ENCODE peak calls at places on chromosome 11, in six cellular contexts. Q is A549; G is fibroblast of pulmonary artery; O is AG20443; V is activated CD4-positive, alpha-beta T cell treated with anti-CD3 and anti-CD28 coated beads, Interleukin-2, amount 10 ng/mL, durations not matched to agents 7 days and 5 days; I is neural progenitor cell. C is an unnamed sample.

GRCh38 chr11:13260196-13260962 is 17.2 kb upstream of the BMAL1 start:
- DNase-seq in Q (no peak), G (no peak), O (peak; percentile 31), V (no peak), I (no peak), C (no peak)

GRCh38 chr11:9884601-9885000 is 220.7 kb downstream of the SWAP70 start:
- DNase-seq in Q (no peak), G (no peak), O (no peak), V (no peak), I (no peak), C (no peak)

GRCh38 chr11:60498399-60498798 is 5.8 kb downstream of the MS4A12 start:
- DNase-seq in Q (no peak), G (no peak), O (no peak), V (no peak), I (no peak), C (no peak)

GRCh38 chr11:117171648-117172051 is 6.9 kb upstream of the SIDT2 start:
- DNase-seq in Q (no peak), G (peak; percentile 44), O (no peak), V (no peak), I (peak; percentile 46), C (no peak)

GRCh38 chr11:43760902-43761301 is 80.4 kb downstream of the HSD17B12 start:
- DNase-seq in Q (no peak), G (no peak), O (no peak), V (no peak), I (no peak), C (no peak)

GRCh38 chr11:3109434-3109833 is 52.2 kb upstream of the CARS1 start:
- DNase-seq in Q (no peak), G (no peak), O (no peak), V (no peak), I (no peak), C (peak; percentile 65)

GRCh38 chr11:47257518-47258316 is at the start of gene NR1H3:
- DNase-seq in Q (peak; percentile 55), G (peak; percentile 95), O (peak; percentile 72), V (no peak), I (peak; percentile 79), C (peak; percentile 97)

GRCh38 chr11:28040384-28040783 is 67.6 kb downstream of the KIF18A start:
- DNase-seq in Q (no peak), G (no peak), O (no peak), V (no peak), I (no peak), C (no peak)

GRCh38 chr11:122721201-122721963 is 65.9 kb downstream of the UBASH3B start:
- DNase-seq in Q (no peak), G (peak; percentile 62), O (no peak), V (no peak), I (no peak), C (no peak)

GRCh38 chr11:27910186-27910941 is 197.6 kb downstream of the KIF18A start:
- DNase-seq in Q (peak; percentile 50), G (peak; percentile 35), O (no peak), V (no peak), I (no peak), C (no peak)

GRCh38 chr11:128582496-128583366 is 4.6 kb downstream of the ETS1 start:
- DNase-seq in Q (peak; percentile 39), G (peak; percentile 93), O (peak; percentile 94), V (no peak), I (peak; percentile 50), C (peak; percentile 60)

GRCh38 chr11:959608-960007 is 33.9 kb downstream of the AP2A2 start:
- DNase-seq in Q (no peak), G (no peak), O (no peak), V (no peak), I (no peak), C (peak; percentile 25)

GRCh38 chr11:45156731-45157130 is 10.3 kb downstream of the PRDM11 start:
- DNase-seq in Q (no peak), G (no peak), O (no peak), V (no peak), I (no peak), C (no peak)

GRCh38 chr11:58968251-58968711 is 29.0 kb downstream of the GLYATL1 start:
- DNase-seq in Q (no peak), G (no peak), O (peak; percentile 16), V (no peak), I (peak; percentile 70), C (peak; percentile 27)

GRCh38 chr11:7911011-7911410 is 20.1 kb downstream of the OR10A6 start:
- DNase-seq in Q (no peak), G (no peak), O (no peak), V (no peak), I (no peak), C (no peak)

GRCh38 chr11:6251120-6251733 is 8.4 kb upstream of the CCKBR start:
- DNase-seq in Q (peak; percentile 74), G (peak; percentile 73), O (peak; percentile 85), V (peak; percentile 58), I (peak; percentile 85), C (peak; percentile 85)

GRCh38 chr11:118001494-118001971 is 15.3 kb downstream of the IL10RA start:
- DNase-seq in Q (no peak), G (no peak), O (no peak), V (peak; percentile 66), I (no peak), C (no peak)

GRCh38 chr11:120142072-120142423 is 4.1 kb upstream of the TRIM29 start:
- DNase-seq in Q (no peak), G (no peak), O (peak; percentile 4), V (no peak), I (no peak), C (peak; percentile 28)

GRCh38 chr11:17767301-17767885 is 32.8 kb downstream of the KCNC1 start:
- DNase-seq in Q (no peak), G (no peak), O (no peak), V (no peak), I (no peak), C (no peak)

GRCh38 chr11:34318111-34319037 is 39.4 kb downstream of the ABTB2 start:
- DNase-seq in Q (peak; percentile 86), G (peak; percentile 26), O (peak; percentile 59), V (no peak), I (no peak), C (no peak)

GRCh38 chr11:68825603-68826002 is 16.1 kb downstream of the CPT1A start:
- DNase-seq in Q (peak; percentile 37), G (no peak), O (no peak), V (peak; percentile 50), I (peak; percentile 18), C (peak; percentile 73)

GRCh38 chr11:12876340-12876739 is 132.8 kb upstream of the RASSF10 start:
- DNase-seq in Q (no peak), G (no peak), O (no peak), V (no peak), I (no peak), C (no peak)

GRCh38 chr11:70002433-70002832 is 75.7 kb upstream of the ANO1 start:
- DNase-seq in Q (no peak), G (no peak), O (no peak), V (peak; percentile 16), I (no peak), C (no peak)

GRCh38 chr11:126655807-126656128 is 300.3 kb downstream of the ST3GAL4 start:
- DNase-seq in Q (peak; percentile 22), G (no peak), O (no peak), V (no peak), I (no peak), C (no peak)

GRCh38 chr11:119742263-119742861 is 13.4 kb upstream of the NECTIN1 start:
- DNase-seq in Q (no peak), G (no peak), O (peak; percentile 32), V (no peak), I (peak; percentile 71), C (peak; percentile 94)

GRCh38 chr11:27357250-27357649 is 5.8 kb downstream of the CCDC34 start:
- DNase-seq in Q (no peak), G (no peak), O (no peak), V (no peak), I (no peak), C (no peak)

GRCh38 chr11:85827768-85828639 is 17.1 kb upstream of the SYTL2 start:
- DNase-seq in Q (peak; percentile 85), G (peak; percentile 75), O (peak; percentile 79), V (peak; percentile 70), I (no peak), C (no peak)

GRCh38 chr11:62108017-62108750 is 15.6 kb upstream of the INCENP start:
- DNase-seq in Q (peak; percentile 74), G (peak; percentile 85), O (peak; percentile 51), V (peak; percentile 66), I (peak; percentile 84), C (peak; percentile 70)

GRCh38 chr11:117866526-117866925 is 9.9 kb downstream of the FXYD6 start:
- DNase-seq in Q (no peak), G (no peak), O (no peak), V (no peak), I (no peak), C (no peak)

GRCh38 chr11:126072141-126072741 is 9.6 kb upstream of the CDON start:
- DNase-seq in Q (no peak), G (no peak), O (no peak), V (no peak), I (no peak), C (no peak)